ENCODE peak calls at places on chromosome 1, in six cellular contexts. G is astrocyte of the cerebellum; N is stomach; F is breast epithelium; W is CD4-positive, CD25-positive, alpha-beta regulatory T cell; C is colonic mucosa. E is an unnamed sample.

GRCh38 chr1:150999051-150999674 is 7.5 kb downstream of the MINDY1 start:
- DNase-seq in G (no peak), N (no peak), F (no peak), W (no peak), C (no peak), E (no peak)

GRCh38 chr1:205582046-205582445 is 49.8 kb downstream of the ELK4 start:
- DNase-seq in G (no peak), N (peak), F (no peak), W (no peak), C (no peak), E (no peak)

GRCh38 chr1:80066060-80066459 is 1059.5 kb upstream of the ADGRL4 start:
- DNase-seq in G (peak), N (no peak), F (no peak), W (no peak), C (no peak), E (no peak)

GRCh38 chr1:150813028-150813707 is 5.1 kb upstream of the CTSK start:
- DNase-seq in G (peak), N (peak), F (peak), W (no peak), C (peak), E (peak)

GRCh38 chr1:58799650-58800049 is 15.8 kb upstream of the JUN start:
- DNase-seq in G (no peak), N (no peak), F (no peak), W (no peak), C (no peak), E (no peak)

GRCh38 chr1:226662704-226663326 is 76.3 kb downstream of the ITPKB start:
- DNase-seq in G (peak), N (peak), F (peak), W (peak), C (peak), E (peak)

GRCh38 chr1:232176222-232176621 is 453.7 kb downstream of the SIPA1L2 start:
- DNase-seq in G (no peak), N (no peak), F (no peak), W (no peak), C (no peak), E (no peak)

GRCh38 chr1:170927955-170928850 is 7.1 kb upstream of the MROH9 start:
- DNase-seq in G (no peak), N (no peak), F (no peak), W (no peak), C (no peak), E (no peak)

GRCh38 chr1:199931666-199932377 is 95.7 kb upstream of the NR5A2 start:
- DNase-seq in G (no peak), N (no peak), F (no peak), W (peak), C (no peak), E (no peak)

GRCh38 chr1:47732489-47732888 is 264.7 kb downstream of the TRABD2B start:
- DNase-seq in G (no peak), N (no peak), F (no peak), W (no peak), C (no peak), E (no peak)

GRCh38 chr1:38781872-38782617 is 77.5 kb downstream of the RRAGC start:
- DNase-seq in G (no peak), N (no peak), F (no peak), W (no peak), C (no peak), E (no peak)

GRCh38 chr1:16122916-16123315 is 33.0 kb downstream of the EPHA2 start:
- DNase-seq in G (peak), N (no peak), F (peak), W (no peak), C (no peak), E (no peak)

GRCh38 chr1:104780470-104781078 is 1030.9 kb downstream of the AMY1C start:
- DNase-seq in G (peak), N (no peak), F (no peak), W (peak), C (no peak), E (no peak)

GRCh38 chr1:1539310-1540014 is 962 bp downstream of the TMEM240 start:
- DNase-seq in G (no peak), N (no peak), F (no peak), W (no peak), C (no peak), E (no peak)

GRCh38 chr1:241817331-241817792 is 30.6 kb upstream of the EXO1 start:
- DNase-seq in G (peak), N (no peak), F (no peak), W (no peak), C (no peak), E (no peak)

DNA sequence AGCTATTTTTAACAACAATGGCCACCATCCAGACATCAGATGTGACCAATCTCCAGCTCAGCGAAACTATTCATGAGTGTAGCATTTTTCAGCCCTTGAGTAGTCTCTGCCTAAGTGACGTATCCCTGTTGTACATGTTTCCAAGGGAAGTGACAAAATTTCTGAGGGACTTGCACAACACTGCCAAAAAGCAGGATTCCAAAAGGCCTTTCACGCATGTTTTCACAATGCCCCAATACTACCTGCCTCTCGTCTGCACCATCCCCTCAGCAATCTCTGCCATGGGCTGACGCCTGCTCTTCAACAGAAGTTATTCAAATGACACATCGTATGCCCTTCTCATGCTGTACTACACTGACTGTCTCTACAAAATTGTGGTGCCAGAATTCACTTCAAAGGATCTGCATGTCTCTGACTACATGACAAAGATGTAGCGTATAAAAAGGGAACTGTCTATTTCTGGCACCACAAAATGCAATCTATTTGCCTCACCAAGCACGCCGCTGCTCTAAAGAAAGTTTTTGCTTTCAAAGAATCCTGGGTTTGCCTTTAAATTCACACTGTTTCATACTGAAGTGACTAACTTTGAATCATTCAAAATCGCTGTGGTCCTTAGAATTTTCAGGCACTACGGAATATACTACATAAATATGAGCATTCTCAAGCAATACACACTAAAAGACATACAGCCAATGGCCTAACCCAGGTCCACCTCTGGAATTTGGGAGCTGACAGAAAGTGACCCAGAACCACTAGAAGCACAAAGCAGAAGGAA is 32.9 kb downstream of the JAK1 start:
- DNase-seq in G (no peak), N (no peak), F (peak), W (no peak), C (no peak), E (no peak)
- H3K4me3 ChIP-seq in G (no peak), N (no peak), F (peak), W (peak), C (no peak), E (no peak)

GRCh38 chr1:155989992-155990325 is 11.6 kb upstream of the ARHGEF2 start:
- DNase-seq in G (no peak), N (no peak), F (no peak), W (no peak), C (no peak), E (no peak)

GRCh38 chr1:155993595-155993994 is 15.2 kb upstream of the ARHGEF2 start:
- DNase-seq in G (no peak), N (no peak), F (no peak), W (no peak), C (no peak), E (no peak)

GRCh38 chr1:155984341-155984740 is 6.0 kb upstream of the ARHGEF2 start:
- DNase-seq in G (no peak), N (no peak), F (no peak), W (no peak), C (no peak), E (no peak)

GRCh38 chr1:155990340-155990739 is 12.0 kb upstream of the ARHGEF2 start:
- DNase-seq in G (no peak), N (no peak), F (no peak), W (no peak), C (no peak), E (no peak)

GRCh38 chr1:155989242-155989991 is 11.1 kb upstream of the ARHGEF2 start:
- DNase-seq in G (no peak), N (peak), F (peak), W (peak), C (peak), E (peak)
- H3K4me3 ChIP-seq in G (no peak), N (peak), F (peak), W (no peak), C (peak), E (no peak)

DNA sequence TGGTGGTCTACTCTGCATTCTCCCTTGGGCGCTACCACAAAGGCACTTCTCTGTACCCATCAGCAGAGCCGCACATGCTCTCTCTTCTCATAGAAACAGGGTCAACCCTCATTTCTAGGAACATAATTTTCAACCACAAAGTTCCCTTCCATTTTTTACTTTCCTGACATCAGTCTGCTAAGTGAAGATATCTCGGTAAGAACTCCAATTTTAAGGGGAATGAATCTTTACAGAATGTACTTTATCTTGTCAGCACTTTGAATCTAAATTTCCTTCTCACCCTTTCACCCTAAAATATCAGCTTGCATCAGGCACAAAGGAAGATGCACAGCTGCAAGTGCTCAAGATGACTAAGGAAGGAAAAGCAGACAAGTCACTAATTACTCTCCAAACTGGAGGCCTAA is 545.9 kb downstream of the SMYD3 start:
- DNase-seq in G (no peak), N (no peak), F (no peak), W (no peak), C (no peak), E (no peak)
- H3K4me3 ChIP-seq in G (no peak), N (no peak), F (no peak), W (no peak), C (no peak), E (no peak)

GRCh38 chr1:29284286-29284960 is 48.1 kb downstream of the PTPRU start:
- DNase-seq in G (no peak), N (no peak), F (no peak), W (no peak), C (no peak), E (no peak)

GRCh38 chr1:29281531-29281930 is 45.2 kb downstream of the PTPRU start:
- DNase-seq in G (no peak), N (no peak), F (no peak), W (no peak), C (no peak), E (no peak)

GRCh38 chr1:29282135-29282923 is 46.0 kb downstream of the PTPRU start:
- DNase-seq in G (no peak), N (no peak), F (no peak), W (no peak), C (no peak), E (no peak)

GRCh38 chr1:29283804-29284195 is 47.5 kb downstream of the PTPRU start:
- DNase-seq in G (no peak), N (no peak), F (no peak), W (no peak), C (no peak), E (no peak)

GRCh38 chr1:29282924-29283803 is 46.8 kb downstream of the PTPRU start:
- DNase-seq in G (no peak), N (no peak), F (no peak), W (peak), C (peak), E (peak)
- H3K4me3 ChIP-seq in G (no peak), N (no peak), F (no peak), W (no peak), C (no peak), E (no peak)

GRCh38 chr1:154353966-154354365 is 28.6 kb downstream of the ATP8B2 start:
- DNase-seq in G (no peak), N (no peak), F (no peak), W (no peak), C (no peak), E (no peak)

GRCh38 chr1:154352581-154353459 is 27.5 kb downstream of the ATP8B2 start:
- DNase-seq in G (no peak), N (peak), F (peak), W (peak), C (peak), E (no peak)

GRCh38 chr1:154352245-154352580 is 26.9 kb downstream of the ATP8B2 start:
- DNase-seq in G (no peak), N (no peak), F (no peak), W (no peak), C (no peak), E (no peak)

GRCh38 chr1:154351363-154352068 is 26.2 kb downstream of the ATP8B2 start:
- DNase-seq in G (no peak), N (peak), F (no peak), W (no peak), C (peak), E (no peak)

GRCh38 chr1:154353460-154353904 is 28.2 kb downstream of the ATP8B2 start:
- DNase-seq in G (no peak), N (peak), F (no peak), W (peak), C (peak), E (no peak)
- H3K4me3 ChIP-seq in G (no peak), N (peak), F (peak), W (peak), C (peak), E (no peak)

GRCh38 chr1:8836228-8836627 is 18.8 kb upstream of the RERE start:
- DNase-seq in G (no peak), N (no peak), F (no peak), W (no peak), C (no peak), E (no peak)
- H3K4me3 ChIP-seq in G (no peak), N (no peak), F (no peak), W (no peak), C (no peak), E (no peak)

E was measured in GM06990.